ENCODE peak calls at places on chromosomes 7 and 10, in four cellular contexts. N is ovary, B is left ventricle myocardium inferior, X is endodermal cell. Q is an unnamed sample.

GRCh38 chr10:60283397-60283796 is 106.3 kb downstream of the ANK3 start:
- DNase-seq in N (no peak), B (no peak), X (no peak), Q (no peak)

GRCh38 chr10:32323051-32323450 is 23.9 kb downstream of the EPC1 start:
- DNase-seq in N (no peak), B (no peak), X (no peak), Q (no peak)

GRCh38 chr7:84469034-84469433 is 274.4 kb upstream of the SEMA3A start:
- DNase-seq in N (no peak), B (no peak), X (no peak), Q (no peak)

GRCh38 chr7:67523706-67524105 is 527.1 kb downstream of the TYW1 start:
- DNase-seq in N (no peak), B (no peak), X (no peak), Q (no peak)

GRCh38 chr10:43257210-43258031 is 9.4 kb downstream of the RASGEF1A start:
- DNase-seq in N (peak; percentile 7), B (no peak), X (no peak), Q (no peak)

GRCh38 chr7:148173296-148173695 is 417.3 kb upstream of the C7orf33 start:
- DNase-seq in N (no peak), B (no peak), X (no peak), Q (no peak)

GRCh38 chr7:2512179-2512644 is 7.4 kb upstream of the LFNG start:
- DNase-seq in N (no peak), B (peak; percentile 54), X (peak; percentile 58), Q (no peak)

GRCh38 chr10:131202964-131203363 is 108.6 kb downstream of the TCERG1L start:
- DNase-seq in N (peak; percentile 1), B (no peak), X (no peak), Q (no peak)

GRCh38 chr10:52119507-52119906 is 194.6 kb upstream of the DKK1 start:
- DNase-seq in N (no peak), B (no peak), X (no peak), Q (no peak)

GRCh38 chr10:100319736-100320135 is 10.3 kb downstream of the PKD2L1 start:
- DNase-seq in N (no peak), B (no peak), X (no peak), Q (no peak)

GRCh38 chr10:121405549-121405948 is 192.7 kb downstream of the FGFR2 start:
- DNase-seq in N (no peak), B (no peak), X (no peak), Q (no peak)

GRCh38 chr7:47698386-47698785 is 116.5 kb upstream of the TNS3 start:
- DNase-seq in N (no peak), B (no peak), X (no peak), Q (no peak)

GRCh38 chr10:4255751-4256150 is 470.7 kb upstream of the KLF6 start:
- DNase-seq in N (no peak), B (no peak), X (no peak), Q (no peak)

GRCh38 chr7:63012633-63013183 is 985.9 kb upstream of the ZNF722 start:
- DNase-seq in N (no peak), B (no peak), X (no peak), Q (no peak)

GRCh38 chr10:86673216-86673826 is 5.0 kb downstream of the LDB3 start:
- DNase-seq in N (no peak), B (no peak), X (no peak), Q (no peak)

GRCh38 chr10:64977912-64978311 is 1456.7 kb downstream of the REEP3 start:
- DNase-seq in N (no peak), B (no peak), X (no peak), Q (peak; percentile 2)

GRCh38 chr10:37763132-37763531 is 94.3 kb downstream of the ZNF248 start:
- DNase-seq in N (no peak), B (no peak), X (no peak), Q (no peak)

GRCh38 chr7:18356195-18356645 is 139.3 kb upstream of the HDAC9 start:
- DNase-seq in N (no peak), B (no peak), X (peak; percentile 52), Q (peak; percentile 67)

GRCh38 chr7:613442-614140 is 93.9 kb upstream of the PDGFA start:
- DNase-seq in N (no peak), B (no peak), X (no peak), Q (no peak)

GRCh38 chr7:139936760-139937310 is 107.8 kb downstream of the TBXAS1 start:
- DNase-seq in N (no peak), B (no peak), X (no peak), Q (peak; percentile 67)

GRCh38 chr10:69895759-69896158 is 94.1 kb downstream of the COL13A1 start:
- DNase-seq in N (no peak), B (no peak), X (no peak), Q (no peak)

GRCh38 chr7:120998525-120998924 is 10.0 kb downstream of the CPED1 start:
- DNase-seq in N (no peak), B (no peak), X (no peak), Q (no peak)

GRCh38 chr7:134548877-134549276 is at the start of gene AKR1B15:
- DNase-seq in N (no peak), B (no peak), X (no peak), Q (no peak)

GRCh38 chr10:128080231-128080630 is 46.0 kb downstream of the MKI67 start:
- DNase-seq in N (no peak), B (no peak), X (peak; percentile 41), Q (no peak)

GRCh38 chr7:96187735-96188622 is 133.9 kb downstream of the SLC25A13 start:
- DNase-seq in N (no peak), B (no peak), X (no peak), Q (peak; percentile 52)

GRCh38 chr10:49803988-49804387 is 41.9 kb upstream of the OGDHL start:
- DNase-seq in N (no peak), B (no peak), X (no peak), Q (no peak)

GRCh38 chr7:37921340-37921805 is 933 bp downstream of the EPDR1 start:
- DNase-seq in N (peak; percentile 67), B (peak; percentile 30), X (peak; percentile 83), Q (peak; percentile 64)

GRCh38 chr7:83520706-83521105 is 128.2 kb downstream of the SEMA3E start:
- DNase-seq in N (no peak), B (no peak), X (no peak), Q (no peak)

GRCh38 chr10:61939575-61940301 is 38.2 kb downstream of the ARID5B start:
- DNase-seq in N (no peak), B (no peak), X (no peak), Q (peak; percentile 86)

GRCh38 chr7:140540142-140540777 is 61.0 kb upstream of the MKRN1 start:
- DNase-seq in N (peak; percentile 29), B (no peak), X (no peak), Q (no peak)

GRCh38 chr10:130463104-130463875 is 327.1 kb downstream of the GLRX3 start:
- DNase-seq in N (no peak), B (no peak), X (no peak), Q (no peak)

GRCh38 chr7:155166108-155166507 is 96.0 kb downstream of the HTR5A start:
- DNase-seq in N (no peak), B (no peak), X (no peak), Q (peak; percentile 16)
- H3K27me3 ChIP-seq in N (no peaks in the 10 kb centered on the region), B (peaks cover 82% of the 10 kb centered on the region), X (no peaks in the 10 kb centered on the region), Q (peaks cover 6% of the 10 kb centered on the region)

GRCh38 chr10:80168679-80169380 is 36.3 kb downstream of the PLAC9 start:
- DNase-seq in N (no peak), B (no peak), X (peak; percentile 77), Q (no peak)
- H3K36me3 ChIP-seq in N (no peaks in the 10 kb centered on the region), B (peaks cover 75% of the 10 kb centered on the region), X (peaks cover 54% of the 10 kb centered on the region), Q (peaks cover 75% of the 10 kb centered on the region)

GRCh38 chr10:72275351-72276012 is 1.8 kb downstream of the DDIT4 start:
- DNase-seq in N (peak; percentile 63), B (no peak), X (no peak), Q (peak; percentile 29)
- H3K4me1 ChIP-seq in N (peaks cover 6% of the 10 kb centered on the region), B (peaks cover 63% of the 10 kb centered on the region), X (peaks cover 20% of the 10 kb centered on the region), Q (peaks cover 16% of the 10 kb centered on the region)

GRCh38 chr10:123993534-123994416 is 99.6 kb downstream of the CHST15 start:
- DNase-seq in N (no peak), B (no peak), X (no peak), Q (no peak)

GRCh38 chr10:123988694-123989093 is 97.1 kb upstream of the CPXM2 start:
- DNase-seq in N (no peak), B (no peak), X (no peak), Q (no peak)

GRCh38 chr10:123994417-123995081 is 98.8 kb downstream of the CHST15 start:
- DNase-seq in N (peak; percentile 97), B (peak; percentile 84), X (peak; percentile 98), Q (peak; percentile 97)

GRCh38 chr10:123991622-123992570 is 100.3 kb upstream of the CPXM2 start:
- DNase-seq in N (no peak), B (no peak), X (no peak), Q (peak; percentile 30)

GRCh38 chr10:123990889-123991288 is 99.3 kb upstream of the CPXM2 start:
- DNase-seq in N (no peak), B (no peak), X (no peak), Q (no peak)
- H3K27me3 ChIP-seq in N (no peaks in the 10 kb centered on the region), B (peaks cover 91% of the 10 kb centered on the region), X (peaks cover 64% of the 10 kb centered on the region), Q (peaks cover 37% of the 10 kb centered on the region)

DNA sequence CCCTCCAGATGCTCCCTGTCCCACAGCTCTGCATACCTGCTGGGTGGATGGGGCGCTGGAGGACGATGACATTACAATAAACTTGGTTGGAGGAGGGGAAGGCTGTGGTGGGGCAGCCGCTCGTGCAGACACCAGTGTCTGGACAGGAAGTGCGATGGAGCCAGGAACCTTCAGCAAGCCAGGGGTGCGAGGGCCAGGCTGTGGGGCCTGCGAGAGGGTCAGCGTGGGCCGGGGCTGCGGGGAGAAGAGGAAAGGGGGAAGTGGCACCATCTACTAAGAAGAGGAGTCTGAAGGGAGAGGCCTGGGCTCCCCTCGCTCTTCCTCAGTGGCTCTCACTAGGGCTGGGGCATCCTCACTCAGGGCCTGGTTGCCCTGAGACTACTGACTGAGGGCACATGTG is 6.4 kb downstream of the AP4M1 start:
- DNase-seq in N (no peak), B (no peak), X (no peak), Q (no peak)
- H3K36me3 ChIP-seq in N (no peaks in the 10 kb centered on the region), B (peaks cover 96% of the 10 kb centered on the region), X (peaks cover 56% of the 10 kb centered on the region), Q (peaks cover 52% of the 10 kb centered on the region)